ENCODE peak calls at places on chromosome 9, in ten cellular contexts. P is vagina, C is fibroblast of mammary gland, E is A549, Y is colonic mucosa, J is uterus, S is HFF-Myc, K is astrocyte, X is AG09319, W is fibroblast of lung. D is an unnamed sample.

GRCh38 chr9:87887151-87887505 is 4.5 kb downstream of the SPATA31E1 start:
- DNase-seq in X (no peak), S (no peak), C (no peak), P (peak), K (no peak), W (no peak), Y (no peak), J (no peak), E (no peak), D (no peak)

GRCh38 chr9:89177021-89177400 is 1.6 kb downstream of the SHC3 start:
- DNase-seq in Y (no peak), W (peak), S (no peak), P (no peak), X (no peak), J (no peak), K (peak), C (peak), E (no peak), D (peak)

GRCh38 chr9:88993327-88993726 is 2.1 kb downstream of the S1PR3 start:
- DNase-seq in J (peak), Y (no peak), W (peak), E (no peak), X (no peak), K (no peak), S (no peak), P (no peak), C (no peak), D (no peak)

GRCh38 chr9:137611623-137612609 is 6.4 kb downstream of the ARRDC1 start:
- DNase-seq in Y (peak), J (peak), C (peak), E (peak), S (no peak), X (no peak), P (peak), K (peak), W (peak), D (peak)

GRCh38 chr9:138114501-138115245 is 237.1 kb downstream of the CACNA1B start:
- DNase-seq in X (no peak), W (no peak), J (no peak), P (no peak), C (no peak), S (no peak), Y (no peak), K (no peak), E (no peak), D (no peak)

GRCh38 chr9:38339087-38339486 is 53.4 kb upstream of the ALDH1B1 start:
- DNase-seq in W (peak), K (peak), P (peak), S (peak), X (peak), C (peak), J (no peak), E (no peak), Y (no peak), D (peak)

GRCh38 chr9:124721109-124721850 is 49.8 kb downstream of the NR6A1 start:
- DNase-seq in J (no peak), X (no peak), P (no peak), Y (no peak), K (peak), C (peak), E (peak), W (peak), S (no peak), D (peak)

GRCh38 chr9:79778581-79778980 is 206.8 kb downstream of the TLE4 start:
- DNase-seq in S (no peak), C (no peak), X (no peak), K (no peak), W (no peak), P (no peak), J (no peak), Y (no peak), E (no peak), D (no peak)

GRCh38 chr9:109414125-109414785 is 83.9 kb downstream of the PTPN3 start:
- DNase-seq in W (no peak), J (no peak), Y (no peak), P (no peak), C (no peak), E (no peak), S (no peak), K (no peak), X (no peak), D (no peak)
- TF ChIP-seq CTCF in W (no peak), J (no peak), Y (no peak), P (no peak), C (no peak), E (no peak), S (no peak), K (no peak), X (no peak), D (no peak)

GRCh38 chr9:106284300-106284699 is 578.7 kb upstream of the ZNF462 start:
- DNase-seq in C (no peak), X (no peak), W (no peak), Y (no peak), E (no peak), P (no peak), J (no peak), K (no peak), S (no peak), D (no peak)
- TF ChIP-seq CTCF in C (no peak), X (no peak), W (no peak), Y (no peak), E (no peak), P (no peak), J (no peak), K (no peak), S (peak), D (no peak)

GRCh38 chr9:98955259-98955658 is 11.6 kb downstream of the COL15A1 start:
- DNase-seq in Y (no peak), W (no peak), K (no peak), S (no peak), E (no peak), P (no peak), X (no peak), J (no peak), C (no peak), D (no peak)

GRCh38 chr9:98961513-98962180 is 17.9 kb downstream of the COL15A1 start:
- DNase-seq in C (no peak), K (no peak), P (no peak), J (no peak), Y (no peak), S (no peak), X (no peak), W (no peak), E (no peak), D (no peak)

GRCh38 chr9:98960409-98960808 is 16.7 kb downstream of the COL15A1 start:
- DNase-seq in S (no peak), P (no peak), J (no peak), K (no peak), W (no peak), X (no peak), C (no peak), Y (no peak), E (no peak), D (no peak)

GRCh38 chr9:98957826-98958225 is 14.1 kb downstream of the COL15A1 start:
- DNase-seq in J (peak), C (no peak), E (no peak), S (no peak), Y (no peak), K (no peak), P (no peak), W (no peak), X (no peak), D (no peak)

DNA sequence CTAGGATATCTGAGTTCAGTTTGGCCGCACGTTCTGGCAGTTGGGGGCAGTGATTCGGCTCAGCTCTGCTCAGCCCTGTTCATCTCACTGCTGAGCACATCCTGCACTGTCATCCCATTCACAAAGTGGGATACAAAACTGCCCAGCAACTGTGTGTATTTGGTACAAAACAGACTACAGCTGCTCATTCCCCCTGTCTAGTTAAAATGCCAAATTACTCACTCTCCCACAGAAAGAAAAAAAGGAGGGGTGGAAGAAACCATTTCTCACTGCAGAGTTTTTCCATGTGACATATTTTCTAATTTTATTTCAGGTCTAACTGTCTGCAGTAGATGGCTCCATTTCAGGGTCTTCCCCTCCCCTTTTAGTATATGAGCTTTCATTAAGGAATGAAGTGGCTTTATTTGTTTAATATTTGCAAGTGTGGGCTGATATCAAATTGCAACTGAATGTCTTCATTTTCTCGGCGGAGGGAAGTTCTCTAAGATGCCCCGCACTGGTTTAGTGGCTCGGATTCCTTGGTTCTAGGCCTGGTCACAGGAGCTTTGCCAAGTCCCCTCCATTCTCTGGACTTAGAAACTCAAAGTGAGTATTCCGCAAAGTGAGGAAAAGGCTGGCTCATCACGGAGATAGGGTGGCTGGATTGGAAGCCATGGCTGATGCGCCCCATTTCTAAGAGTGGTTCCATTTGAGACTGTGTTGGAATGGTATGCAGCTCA is 14.7 kb downstream of the COL15A1 start:
- DNase-seq in S (peak), J (peak), W (peak), Y (no peak), K (peak), X (peak), C (peak), E (no peak), P (no peak), D (peak)
- TF ChIP-seq CTCF in S (no peak), J (no peak), W (no peak), Y (no peak), K (no peak), X (no peak), C (no peak), E (no peak), P (no peak), D (no peak)

DNA sequence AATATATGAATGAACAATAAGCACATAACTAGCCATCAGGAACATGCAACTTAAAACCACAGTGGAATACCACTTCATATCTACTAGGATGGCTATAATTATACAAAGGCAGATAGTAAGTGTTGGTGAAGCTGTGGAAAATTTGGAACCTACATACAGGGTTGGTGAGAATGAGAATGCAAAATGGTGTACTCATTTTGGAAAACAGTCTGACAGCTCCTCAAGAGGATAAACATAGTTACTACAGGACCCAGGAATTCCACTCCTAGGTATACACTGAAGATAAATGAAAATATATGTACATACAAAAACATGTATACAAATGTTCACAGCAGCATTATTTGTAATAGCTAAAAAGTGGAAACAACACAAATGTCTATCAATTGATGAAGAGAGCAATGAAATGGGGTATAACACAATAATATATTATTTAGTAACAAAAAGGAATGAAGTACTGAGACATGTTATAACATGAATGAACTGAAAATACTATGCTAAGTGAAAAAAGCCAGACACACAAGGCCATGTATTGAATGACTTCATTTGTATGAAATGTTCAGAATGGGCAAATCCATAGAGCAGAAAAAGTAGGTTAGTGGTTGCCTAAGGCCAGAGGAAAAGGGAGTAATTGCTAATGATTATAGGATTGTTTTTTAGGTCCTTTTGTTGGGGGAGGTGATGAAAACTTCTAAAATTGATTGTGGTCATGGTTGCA is 31.2 kb upstream of the CDK5RAP2 start:
- DNase-seq in P (no peak), C (no peak), S (no peak), E (peak), J (no peak), K (no peak), W (no peak), Y (no peak), X (no peak), D (peak)
- TF ChIP-seq CTCF in P (no peak), C (peak), S (no peak), E (no peak), J (no peak), K (peak), W (no peak), Y (no peak), X (no peak), D (peak)

DNA sequence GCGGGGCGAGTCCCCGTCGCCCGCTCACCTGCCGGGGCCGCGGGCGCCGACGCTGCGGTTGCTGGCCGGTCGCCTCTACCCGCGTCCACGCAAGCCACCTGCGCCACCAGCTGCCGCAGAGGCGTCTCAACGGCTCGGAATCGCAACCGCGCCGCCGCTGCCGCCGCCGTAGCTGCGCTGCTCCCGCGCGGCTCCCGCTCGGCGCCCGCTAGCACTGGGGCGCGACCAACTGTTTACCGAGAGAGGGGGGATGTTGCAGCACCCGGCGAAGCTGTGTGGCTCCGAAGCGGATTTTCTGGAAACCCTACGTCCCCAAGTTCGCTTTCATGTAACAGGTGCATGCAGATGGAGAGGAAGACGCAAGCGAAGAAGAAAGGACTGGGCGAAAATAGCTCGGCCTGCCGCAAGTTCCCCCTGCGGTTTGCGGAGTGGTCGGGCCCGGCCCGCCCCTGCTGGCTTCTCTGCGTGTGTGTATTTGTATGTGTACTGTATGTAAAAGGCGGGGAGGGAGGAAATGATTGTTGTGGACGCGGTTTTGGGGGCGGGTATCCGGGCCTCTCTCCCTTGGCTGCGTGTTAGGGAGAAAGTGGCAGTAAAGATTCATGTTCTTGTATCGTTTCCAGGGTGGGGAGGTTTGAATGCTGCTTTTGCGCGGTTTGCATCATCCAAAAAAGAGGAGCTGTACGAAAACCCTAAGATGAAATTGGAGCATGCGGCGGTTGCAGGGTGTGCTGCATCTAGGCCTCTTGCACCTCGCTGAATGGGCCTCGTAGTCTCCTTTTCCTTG is at the start of gene PSIP1:
- DNase-seq in W (peak), E (peak), K (peak), X (peak), J (peak), P (no peak), S (peak), C (peak), Y (peak), D (peak)
- TF ChIP-seq CTCF in W (no peak), E (no peak), K (no peak), X (no peak), J (no peak), P (no peak), S (no peak), C (no peak), Y (no peak), D (no peak)

D was measured in cardiac fibroblast.